ENCODE peak calls at places on chromosomes 2 and 18, in six cellular contexts. One of them, this sample, is unnamed.

GRCh38 chr2:240575101-240575965 is 7.0 kb downstream of the RNPEPL1 start:
- DNase-seq in NCI-H510A: no peak
- DNase-seq in Calu3: no peak
- DNase-seq in iris pigment epithelial cell: no peak
- DNase-seq in aorta: peak
- DNase-seq in HEK293T: no peak
- DNase-seq in this sample: no peak

GRCh38 chr2:101396352-101396717 is 9.0 kb upstream of the CREG2 start:
- DNase-seq in NCI-H510A: no peak
- DNase-seq in Calu3: peak
- DNase-seq in iris pigment epithelial cell: peak
- DNase-seq in aorta: no peak
- DNase-seq in HEK293T: no peak
- DNase-seq in this sample: peak

GRCh38 chr2:142472382-142472781 is 341.6 kb upstream of the LRP1B start:
- DNase-seq in NCI-H510A: no peak
- DNase-seq in Calu3: peak
- DNase-seq in iris pigment epithelial cell: no peak
- DNase-seq in aorta: no peak
- DNase-seq in HEK293T: no peak
- DNase-seq in this sample: no peak

GRCh38 chr2:120869036-120869435 is 133.4 kb downstream of the GLI2 start:
- DNase-seq in NCI-H510A: no peak
- DNase-seq in Calu3: no peak
- DNase-seq in iris pigment epithelial cell: no peak
- DNase-seq in aorta: peak
- DNase-seq in HEK293T: no peak
- DNase-seq in this sample: no peak

GRCh38 chr2:25204190-25204838 is 35.9 kb upstream of the POMC start:
- DNase-seq in NCI-H510A: no peak
- DNase-seq in Calu3: no peak
- DNase-seq in iris pigment epithelial cell: no peak
- DNase-seq in aorta: no peak
- DNase-seq in HEK293T: no peak
- DNase-seq in this sample: no peak

GRCh38 chr18:52764271-52764670 is 424.3 kb downstream of the DCC start:
- DNase-seq in NCI-H510A: peak
- DNase-seq in Calu3: no peak
- DNase-seq in iris pigment epithelial cell: no peak
- DNase-seq in aorta: no peak
- DNase-seq in HEK293T: no peak
- DNase-seq in this sample: peak

GRCh38 chr2:188695953-188696352 is 278.2 kb upstream of the COL3A1 start:
- DNase-seq in NCI-H510A: no peak
- DNase-seq in Calu3: no peak
- DNase-seq in iris pigment epithelial cell: peak
- DNase-seq in aorta: no peak
- DNase-seq in HEK293T: no peak
- DNase-seq in this sample: peak

GRCh38 chr2:7044253-7045250 is 127.3 kb downstream of the RNF144A start:
- DNase-seq in NCI-H510A: no peak
- DNase-seq in Calu3: peak
- DNase-seq in iris pigment epithelial cell: peak
- DNase-seq in aorta: peak
- DNase-seq in HEK293T: peak
- DNase-seq in this sample: peak

GRCh38 chr18:13890962-13891361 is 24.4 kb downstream of the MC2R start:
- DNase-seq in NCI-H510A: no peak
- DNase-seq in Calu3: no peak
- DNase-seq in iris pigment epithelial cell: no peak
- DNase-seq in aorta: no peak
- DNase-seq in HEK293T: no peak
- DNase-seq in this sample: no peak

This sample was measured in OCI-M1.